ENCODE peak calls at places on chromosomes 1 and 21, in six cellular contexts. S is naive thymus-derived CD4-positive, alpha-beta T cell; K is heart right ventricle; R is SJSA1; F is thoracic aorta; Y is esophagus squamous epithelium. B is an unnamed sample.
A peak's percentile ranks its signal among the peaks of the same experiment; 100 is the strongest.

GRCh38 chr1:236753554-236753953 is 41.5 kb upstream of the MTR start:
- DNase-seq in Y (no peak), K (no peak), F (no peak), S (no peak), R (no peak), B (no peak)

GRCh38 chr1:197924516-197925123 is 7.4 kb downstream of the LHX9 start:
- DNase-seq in K (no peak), R (no peak), F (no peak), S (no peak), Y (no peak), B (peak; percentile 9)

GRCh38 chr1:219236095-219236494 is 62.4 kb downstream of the LYPLAL1 start:
- DNase-seq in Y (no peak), S (no peak), K (no peak), R (no peak), F (no peak), B (no peak)

GRCh38 chr1:11473635-11474034 is 5.3 kb upstream of the DISP3 start:
- DNase-seq in Y (no peak), F (no peak), S (no peak), R (no peak), K (no peak), B (no peak)

GRCh38 chr21:16322423-16322822 is 592.6 kb downstream of the USP25 start:
- DNase-seq in F (no peak), R (no peak), S (no peak), Y (no peak), K (no peak), B (no peak)

GRCh38 chr1:101257500-101258325 is 20.9 kb downstream of the S1PR1 start:
- DNase-seq in Y (no peak), F (no peak), S (peak; percentile 7), K (no peak), R (no peak), B (no peak)

GRCh38 chr1:109845658-109846057 is 65.0 kb upstream of the CSF1 start:
- DNase-seq in R (no peak), K (no peak), Y (no peak), F (no peak), S (no peak), B (no peak)

GRCh38 chr1:179510038-179510437 is 65.7 kb downstream of the NPHS2 start:
- DNase-seq in K (no peak), S (no peak), R (no peak), F (no peak), Y (no peak), B (no peak)

GRCh38 chr21:42593007-42593814 is 60.2 kb upstream of the PDE9A start:
- DNase-seq in S (peak; percentile 56), F (no peak), R (peak; percentile 66), Y (no peak), K (peak; percentile 69), B (no peak)

GRCh38 chr1:17128361-17128760 is 9.1 kb upstream of the PADI2 start:
- DNase-seq in S (no peak), R (peak; percentile 88), Y (no peak), F (no peak), K (no peak), B (peak; percentile 65)

GRCh38 chr1:38559180-38559874 is 300.2 kb downstream of the RRAGC start:
- DNase-seq in Y (peak; percentile 22), K (no peak), R (no peak), F (no peak), S (peak; percentile 60), B (no peak)

GRCh38 chr1:199322278-199322677 is 683.4 kb downstream of the PTPRC start:
- DNase-seq in S (no peak), K (no peak), F (no peak), Y (no peak), R (no peak), B (no peak)

GRCh38 chr1:41479000-41479807 is 5.3 kb downstream of the EDN2 start:
- DNase-seq in Y (no peak), S (no peak), F (no peak), R (no peak), K (peak; percentile 74), B (no peak)

GRCh38 chr1:98017184-98017583 is 96.3 kb upstream of the DPYD start:
- DNase-seq in Y (no peak), F (no peak), S (no peak), R (no peak), K (no peak), B (no peak)
- H3K27ac ChIP-seq in Y (no peak overlapping the region), F (no peak overlapping the region), S (no peak overlapping the region), R (no peak overlapping the region), K (no peak overlapping the region), B (no peak overlapping the region)

DNA sequence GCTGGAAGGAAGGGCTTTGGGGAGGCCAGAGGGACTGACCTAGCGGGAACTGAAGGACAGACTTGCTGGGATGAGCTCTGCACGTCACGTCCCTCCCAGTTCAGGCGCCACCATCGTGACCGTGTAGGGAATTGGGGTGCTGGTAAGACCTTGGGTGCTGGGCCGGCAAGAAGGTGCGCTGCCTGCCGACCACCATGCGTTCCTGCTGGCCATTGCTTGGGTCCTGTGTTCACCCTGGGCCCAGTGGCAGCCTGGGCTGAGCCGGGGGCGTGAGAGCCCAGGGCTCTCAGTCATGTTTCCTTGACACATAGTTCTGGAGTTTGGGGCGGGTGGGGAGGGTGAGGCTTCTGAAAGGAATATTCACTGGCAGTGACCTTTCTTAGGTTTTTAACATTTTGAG is 176.0 kb downstream of the CAMTA1 start:
- DNase-seq in R (no peak), S (no peak), Y (no peak), K (no peak), F (no peak), B (no peak)
- H3K4me1 ChIP-seq in R (no peaks in the 10 kb centered on the region), S (no peaks in the 10 kb centered on the region), Y (peaks cover 9% of the 10 kb centered on the region), K (peaks cover 9% of the 10 kb centered on the region), F (no peaks in the 10 kb centered on the region), B (no peaks in the 10 kb centered on the region)

GRCh38 chr1:168416220-168416619 is 127.6 kb downstream of the XCL2 start:
- DNase-seq in R (no peak), K (no peak), Y (no peak), F (no peak), S (no peak), B (no peak)

GRCh38 chr1:168422203-168422848 is 121.5 kb downstream of the XCL2 start:
- DNase-seq in K (no peak), R (no peak), Y (no peak), F (no peak), S (no peak), B (no peak)

GRCh38 chr1:168419746-168420145 is 124.1 kb downstream of the XCL2 start:
- DNase-seq in F (no peak), Y (no peak), K (no peak), S (no peak), R (no peak), B (no peak)

GRCh38 chr1:168421399-168422004 is 122.3 kb downstream of the XCL2 start:
- DNase-seq in R (no peak), Y (no peak), S (no peak), K (no peak), F (no peak), B (no peak)
- H3K27ac ChIP-seq in R (no peak overlapping the region), Y (no peak overlapping the region), S (no peak overlapping the region), K (no peak overlapping the region), F (no peak overlapping the region), B (no peak overlapping the region)

GRCh38 chr1:161189036-161189435 is 9.8 kb downstream of the ADAMTS4 start:
- DNase-seq in R (no peak), Y (no peak), K (no peak), S (no peak), F (no peak), B (no peak)

GRCh38 chr1:161185732-161186311 is 8.5 kb upstream of the B4GALT3 start:
- DNase-seq in K (no peak), Y (no peak), R (no peak), S (no peak), F (no peak), B (no peak)

GRCh38 chr1:161188381-161188780 is 10.5 kb downstream of the ADAMTS4 start:
- DNase-seq in Y (no peak), R (no peak), F (no peak), S (no peak), K (no peak), B (no peak)

GRCh38 chr1:161185282-161185682 is 8.0 kb upstream of the B4GALT3 start:
- DNase-seq in R (no peak), Y (peak; percentile 32), K (peak; percentile 62), F (no peak), S (peak; percentile 38), B (no peak)

GRCh38 chr1:161187311-161187710 is 10.0 kb upstream of the B4GALT3 start:
- DNase-seq in Y (no peak), F (no peak), R (no peak), S (no peak), K (no peak), B (no peak)
- H3K4me1 ChIP-seq in Y (no peaks in the 10 kb centered on the region), F (peaks cover 4% of the 10 kb centered on the region), R (peaks cover 5% of the 10 kb centered on the region), S (peaks cover 58% of the 10 kb centered on the region), K (peaks cover 8% of the 10 kb centered on the region), B (peaks cover 6% of the 10 kb centered on the region)

GRCh38 chr1:243250102-243250501 is 5.0 kb downstream of the CEP170 start:
- DNase-seq in R (no peak), F (no peak), S (no peak), K (no peak), Y (no peak), B (no peak)

GRCh38 chr1:243249214-243249613 is 5.9 kb downstream of the CEP170 start:
- DNase-seq in K (no peak), F (no peak), S (no peak), Y (no peak), R (no peak), B (no peak)

GRCh38 chr1:243247901-243248300 is 7.2 kb downstream of the CEP170 start:
- DNase-seq in S (no peak), Y (no peak), R (no peak), F (no peak), K (no peak), B (no peak)

GRCh38 chr1:243246916-243247315 is 8.2 kb downstream of the CEP170 start:
- DNase-seq in R (no peak), K (no peak), F (no peak), Y (no peak), S (no peak), B (no peak)

GRCh38 chr1:243244420-243244819 is 10.7 kb downstream of the CEP170 start:
- DNase-seq in S (no peak), R (no peak), F (no peak), K (no peak), Y (no peak), B (no peak)
- H3K27ac ChIP-seq in S (no peak overlapping the region), R (no peak overlapping the region), F (no peak overlapping the region), K (no peak overlapping the region), Y (no peak overlapping the region), B (no peak overlapping the region)

GRCh38 chr1:13730301-13730700 is 30.3 kb downstream of the PRDM2 start:
- DNase-seq in R (no peak), K (no peak), Y (no peak), F (no peak), S (no peak), B (no peak)
- H3K4me1 ChIP-seq in R (no peaks in the 10 kb centered on the region), K (no peaks in the 10 kb centered on the region), Y (no peaks in the 10 kb centered on the region), F (peaks cover 15% of the 10 kb centered on the region), S (peaks cover 60% of the 10 kb centered on the region), B (peaks cover 13% of the 10 kb centered on the region)

B was measured in keratinocyte.